ENCODE peak calls at places on chromosomes 3 and 15, in nine cellular contexts. T, Z, M, W, V, O, C, R and F are unnamed samples.
A peak's percentile ranks its signal among the peaks of the same experiment; 100 is the strongest.

GRCh38 chr3:182671942-182672341 is 121.4 kb upstream of the ATP11B start:
- DNase-seq in T (no peak), Z (no peak), M (no peak), W (peak; percentile 47), V (peak; percentile 30), O (no peak), C (no peak), R (no peak), F (no peak)

GRCh38 chr3:170044795-170045244 is 7.0 kb downstream of the GPR160 start:
- DNase-seq in T (no peak), Z (no peak), M (no peak), W (no peak), V (no peak), O (no peak), C (no peak), R (no peak), F (no peak)

GRCh38 chr15:28084547-28084946 is 14.6 kb downstream of the OCA2 start:
- DNase-seq in T (no peak), Z (no peak), M (no peak), W (no peak), V (no peak), O (no peak), C (no peak), R (no peak), F (no peak)

GRCh38 chr3:53375019-53375418 is 27.7 kb upstream of the DCP1A start:
- DNase-seq in T (no peak), Z (peak; percentile 83), M (no peak), W (peak; percentile 46), V (peak; percentile 13), O (peak; percentile 65), C (peak; percentile 61), R (peak; percentile 37), F (peak; percentile 62)

GRCh38 chr3:52481819-52482521 is 13.2 kb upstream of the STAB1 start:
- DNase-seq in T (no peak), Z (peak; percentile 49), M (no peak), W (peak; percentile 11), V (no peak), O (no peak), C (peak; percentile 20), R (no peak), F (no peak)

GRCh38 chr3:147405552-147406254 is 640 bp downstream of the ZIC4 start:
- DNase-seq in T (no peak), Z (no peak), M (no peak), W (no peak), V (no peak), O (no peak), C (no peak), R (no peak), F (no peak)

GRCh38 chr3:123096701-123097100 is 29.9 kb downstream of the PDIA5 start:
- DNase-seq in T (peak; percentile 88), Z (no peak), M (no peak), W (no peak), V (peak; percentile 68), O (no peak), C (no peak), R (no peak), F (no peak)

GRCh38 chr3:42807929-42808328 is 1.3 kb upstream of the ACKR2 start:
- DNase-seq in T (no peak), Z (no peak), M (no peak), W (no peak), V (no peak), O (no peak), C (no peak), R (no peak), F (no peak)

GRCh38 chr3:31980530-31981205 is 394 bp downstream of the OSBPL10 start:
- DNase-seq in T (peak; percentile 75), Z (peak; percentile 69), M (no peak), W (peak; percentile 54), V (peak; percentile 3), O (peak; percentile 53), C (peak; percentile 41), R (peak; percentile 65), F (peak; percentile 52)

GRCh38 chr15:42081463-42081830 is 12.9 kb downstream of the PLA2G4D start:
- DNase-seq in T (peak; percentile 54), Z (no peak), M (no peak), W (no peak), V (no peak), O (no peak), C (no peak), R (no peak), F (no peak)

GRCh38 chr3:17310983-17311382 is 426.2 kb downstream of the PLCL2 start:
- DNase-seq in T (no peak), Z (no peak), M (no peak), W (no peak), V (no peak), O (no peak), C (no peak), R (no peak), F (no peak)

GRCh38 chr3:71551286-71551919 is 32.1 kb downstream of the FOXP1 start:
- DNase-seq in T (no peak), Z (no peak), M (no peak), W (peak; percentile 28), V (no peak), O (no peak), C (no peak), R (no peak), F (no peak)

GRCh38 chr3:187013080-187013838 is 82.9 kb downstream of the ST6GAL1 start:
- DNase-seq in T (peak; percentile 45), Z (no peak), M (no peak), W (no peak), V (no peak), O (no peak), C (no peak), R (no peak), F (no peak)

GRCh38 chr3:37766220-37766605 is 95.5 kb upstream of the CTDSPL start:
- DNase-seq in T (no peak), Z (no peak), M (no peak), W (no peak), V (no peak), O (no peak), C (no peak), R (no peak), F (no peak)

GRCh38 chr3:23175361-23176073 is 27.6 kb upstream of the UBE2E2 start:
- DNase-seq in T (no peak), Z (no peak), M (no peak), W (no peak), V (no peak), O (no peak), C (no peak), R (no peak), F (no peak)

GRCh38 chr3:103629391-103629790 is 1194.6 kb downstream of the ZPLD1 start:
- DNase-seq in T (no peak), Z (no peak), M (no peak), W (no peak), V (no peak), O (no peak), C (no peak), R (no peak), F (no peak)

GRCh38 chr3:172066880-172067778 is 27.8 kb downstream of the FNDC3B start:
- DNase-seq in T (no peak), Z (no peak), M (no peak), W (no peak), V (no peak), O (no peak), C (no peak), R (no peak), F (peak; percentile 7)

GRCh38 chr3:30440147-30440604 is 166.2 kb upstream of the TGFBR2 start:
- DNase-seq in T (no peak), Z (no peak), M (no peak), W (peak; percentile 62), V (no peak), O (no peak), C (no peak), R (no peak), F (peak; percentile 3)

GRCh38 chr15:92797168-92798052 is 102.7 kb upstream of the CHD2 start:
- DNase-seq in T (no peak), Z (peak; percentile 37), M (no peak), W (peak; percentile 71), V (no peak), O (peak; percentile 73), C (no peak), R (peak; percentile 81), F (peak; percentile 84)

GRCh38 chr3:192212335-192212734 is 515.0 kb downstream of the FGF12 start:
- DNase-seq in T (no peak), Z (no peak), M (no peak), W (no peak), V (no peak), O (no peak), C (no peak), R (no peak), F (no peak)

GRCh38 chr15:69896606-69897005 is 201.1 kb downstream of the TLE3 start:
- DNase-seq in T (no peak), Z (no peak), M (no peak), W (no peak), V (no peak), O (no peak), C (no peak), R (no peak), F (no peak)

GRCh38 chr3:7190094-7190493 is 329.2 kb downstream of the GRM7 start:
- DNase-seq in T (no peak), Z (no peak), M (no peak), W (no peak), V (no peak), O (no peak), C (no peak), R (no peak), F (no peak)

GRCh38 chr3:39208463-39209055 is 16.2 kb upstream of the XIRP1 start:
- DNase-seq in T (no peak), Z (peak; percentile 39), M (no peak), W (peak; percentile 49), V (peak; percentile 28), O (peak; percentile 54), C (peak; percentile 22), R (peak; percentile 13), F (peak; percentile 47)

GRCh38 chr3:183485093-183485492 is 56.7 kb upstream of the MCF2L2 start:
- DNase-seq in T (no peak), Z (no peak), M (no peak), W (no peak), V (no peak), O (no peak), C (no peak), R (no peak), F (no peak)

GRCh38 chr3:197516517-197516889 is 39.3 kb downstream of the BDH1 start:
- DNase-seq in T (no peak), Z (no peak), M (no peak), W (peak; percentile 97), V (no peak), O (peak; percentile 83), C (peak; percentile 68), R (no peak), F (peak; percentile 48)

GRCh38 chr15:50798684-50799083 is 33.2 kb upstream of the SPPL2A start:
- DNase-seq in T (no peak), Z (no peak), M (no peak), W (peak; percentile 63), V (no peak), O (no peak), C (no peak), R (no peak), F (peak; percentile 40)

GRCh38 chr3:172107403-172107802 is 68.0 kb downstream of the FNDC3B start:
- DNase-seq in T (no peak), Z (no peak), M (no peak), W (no peak), V (no peak), O (no peak), C (peak; percentile 72), R (no peak), F (no peak)

GRCh38 chr3:4950351-4950784 is 28.9 kb upstream of the BHLHE40 start:
- DNase-seq in T (peak; percentile 69), Z (no peak), M (no peak), W (no peak), V (no peak), O (no peak), C (no peak), R (no peak), F (no peak)

GRCh38 chr15:68784206-68784605 is 36.5 kb downstream of the ANP32A start:
- DNase-seq in T (peak; percentile 48), Z (no peak), M (no peak), W (no peak), V (no peak), O (no peak), C (no peak), R (no peak), F (no peak)

GRCh38 chr3:147184794-147185193 is 221.5 kb downstream of the ZIC4 start:
- DNase-seq in T (no peak), Z (no peak), M (no peak), W (no peak), V (no peak), O (no peak), C (no peak), R (no peak), F (no peak)